ENCODE peak calls at places on chromosome 4, in ten cellular contexts. O is astrocyte of the spinal cord, D is caudate nucleus, J is SW 1271, P is GM13976, V is lung microvascular endothelial cell, C is left kidney, W is dorsolateral prefrontal cortex, A is posterior vena cava, M is NCI-H2081 treated with DMSO at 0.1 percent for 48 hours. U is an unnamed sample.

GRCh38 chr4:19947349-19947748 is 304.4 kb upstream of the SLIT2 start:
- DNase-seq in W (no peak), P (no peak), J (no peak), C (no peak), D (no peak), V (no peak), M (no peak), O (peak), A (no peak), U (no peak)

GRCh38 chr4:41281038-41281634 is 24.4 kb downstream of the UCHL1 start:
- DNase-seq in O (peak), C (peak), D (peak), M (peak), P (peak), A (no peak), W (no peak), J (peak), V (peak), U (no peak)

GRCh38 chr4:173917255-173917960 is 366.1 kb downstream of the FBXO8 start:
- DNase-seq in D (no peak), J (no peak), M (no peak), P (no peak), C (no peak), A (no peak), O (peak), W (no peak), V (no peak), U (no peak)

GRCh38 chr4:175674219-175674618 is 137.8 kb downstream of the GPM6A start:
- DNase-seq in C (no peak), O (no peak), A (no peak), V (no peak), J (no peak), P (no peak), M (no peak), W (no peak), D (no peak), U (no peak)

GRCh38 chr4:40651280-40651679 is 21.6 kb upstream of the RBM47 start:
- DNase-seq in C (no peak), J (no peak), O (no peak), W (no peak), P (no peak), M (no peak), D (no peak), V (no peak), A (no peak), U (no peak)

GRCh38 chr4:61922766-61923165 is 722.6 kb downstream of the ADGRL3 start:
- DNase-seq in J (no peak), A (no peak), O (no peak), C (no peak), M (no peak), D (no peak), V (no peak), P (no peak), W (no peak), U (no peak)

GRCh38 chr4:61522312-61522711 is 322.2 kb downstream of the ADGRL3 start:
- DNase-seq in P (no peak), J (no peak), W (no peak), M (no peak), V (no peak), A (no peak), O (no peak), C (no peak), D (no peak), U (no peak)

GRCh38 chr4:106585920-106586349 is 217.4 kb upstream of the GIMD1 start:
- DNase-seq in M (no peak), O (no peak), A (no peak), J (no peak), C (no peak), P (no peak), W (no peak), V (no peak), D (no peak), U (no peak)

GRCh38 chr4:10354746-10355145 is 102.5 kb downstream of the ZNF518B start:
- DNase-seq in P (no peak), A (no peak), C (no peak), M (peak), O (no peak), V (no peak), D (no peak), J (no peak), W (no peak), U (no peak)

GRCh38 chr4:118967393-118967792 is 78.7 kb downstream of the SYNPO2 start:
- DNase-seq in V (no peak), W (no peak), A (no peak), O (peak), M (no peak), P (no peak), D (no peak), J (no peak), C (no peak), U (no peak)

GRCh38 chr4:38119663-38120374 is 159.6 kb downstream of the PTTG2 start:
- DNase-seq in V (no peak), M (no peak), A (peak), D (no peak), O (peak), C (peak), P (no peak), W (no peak), J (no peak), U (no peak)

GRCh38 chr4:25954293-25954904 is 40.4 kb downstream of the SMIM20 start:
- DNase-seq in A (no peak), C (peak), W (no peak), V (no peak), J (no peak), O (no peak), P (no peak), D (no peak), M (no peak), U (no peak)

GRCh38 chr4:141346144-141346543 is 125.4 kb downstream of the ZNF330 start:
- DNase-seq in W (no peak), V (peak), C (peak), A (no peak), O (peak), D (no peak), M (peak), J (peak), P (peak), U (no peak)

GRCh38 chr4:17317526-17317925 is 194.4 kb downstream of the QDPR start:
- DNase-seq in M (no peak), D (no peak), A (no peak), C (no peak), J (no peak), W (no peak), P (no peak), V (peak), O (no peak), U (no peak)

GRCh38 chr4:104416725-104417363 is 77.8 kb downstream of the CXXC4 start:
- DNase-seq in M (no peak), V (no peak), P (no peak), W (no peak), D (no peak), C (no peak), O (no peak), J (no peak), A (no peak), U (no peak)

GRCh38 chr4:140094701-140095420 is 59.1 kb downstream of the MAML3 start:
- DNase-seq in C (peak), W (peak), O (peak), A (peak), V (peak), J (no peak), D (peak), P (no peak), M (no peak), U (no peak)

GRCh38 chr4:141027421-141027820 is 105.8 kb downstream of the RNF150 start:
- DNase-seq in J (no peak), C (no peak), V (no peak), W (no peak), O (no peak), A (no peak), P (no peak), D (no peak), M (no peak), U (no peak)

GRCh38 chr4:16642897-16643296 is 255.5 kb downstream of the LDB2 start:
- DNase-seq in P (no peak), J (peak), D (no peak), A (no peak), C (no peak), V (no peak), M (no peak), O (no peak), W (no peak), U (no peak)

GRCh38 chr4:35934370-35934981 is 309.8 kb downstream of the ARAP2 start:
- DNase-seq in D (no peak), C (peak), M (peak), O (peak), J (peak), A (no peak), P (no peak), V (peak), W (no peak), U (no peak)

GRCh38 chr4:3290889-3291321 is 1.9 kb upstream of the RGS12 start:
- DNase-seq in D (no peak), V (no peak), C (no peak), W (no peak), J (no peak), O (no peak), P (peak), M (no peak), A (no peak), U (no peak)

GRCh38 chr4:185086053-185086452 is 57.0 kb upstream of the SLC25A4 start:
- DNase-seq in D (no peak), W (no peak), P (no peak), C (peak), M (no peak), A (no peak), O (no peak), J (no peak), V (no peak), U (no peak)

GRCh38 chr4:1329408-1330371 is 17.3 kb upstream of the UVSSA start:
- DNase-seq in A (no peak), M (no peak), D (no peak), V (no peak), C (peak), O (no peak), P (no peak), W (no peak), J (no peak), U (peak)

GRCh38 chr4:88166608-88167007 is 8.2 kb upstream of the ABCG2 start:
- DNase-seq in D (no peak), O (no peak), A (no peak), P (no peak), C (no peak), J (no peak), V (peak), M (no peak), W (no peak), U (no peak)

GRCh38 chr4:139958738-139959096 is 195.3 kb downstream of the MAML3 start:
- DNase-seq in V (peak), W (no peak), A (no peak), J (no peak), O (no peak), M (no peak), C (no peak), D (no peak), P (no peak), U (no peak)

GRCh38 chr4:113952452-113953029 is 26.9 kb downstream of the ARSJ start:
- DNase-seq in C (peak), V (peak), M (no peak), D (no peak), A (no peak), P (peak), J (peak), W (no peak), O (peak), U (no peak)

GRCh38 chr4:169159614-169160013 is 111.1 kb downstream of the SH3RF1 start:
- DNase-seq in D (no peak), W (no peak), V (no peak), P (no peak), J (peak), O (peak), A (no peak), C (no peak), M (no peak), U (no peak)

GRCh38 chr4:115323106-115323684 is 209.8 kb upstream of the NDST4 start:
- DNase-seq in C (no peak), A (no peak), P (no peak), V (no peak), J (no peak), M (peak), D (no peak), O (peak), W (no peak), U (no peak)

GRCh38 chr4:678765-679481 is 4.6 kb downstream of the MYL5 start:
- DNase-seq in A (peak), J (no peak), M (no peak), P (no peak), O (no peak), V (no peak), W (no peak), D (no peak), C (no peak), U (no peak)

GRCh38 chr4:17284323-17285175 is 227.3 kb downstream of the QDPR start:
- DNase-seq in O (no peak), A (peak), J (no peak), M (no peak), D (no peak), W (no peak), C (no peak), V (peak), P (no peak), U (no peak)

GRCh38 chr4:148786699-148787098 is 344.5 kb upstream of the NR3C2 start:
- DNase-seq in C (no peak), V (no peak), J (no peak), M (no peak), A (no peak), O (no peak), D (no peak), P (no peak), W (no peak), U (no peak)